ENCODE peak calls at places on chromosomes 16 and 17, in six cellular contexts. E is left ventricle myocardium superior; A is activated CD4-positive, CD25-positive, alpha-beta regulatory T cell; I is iPS-NIHi11; G is HEK293T; Y is RWPE1. R is an unnamed sample.

GRCh38 chr16:4846503-4846900 is 586 bp downstream of the GLYR1 start:
- DNase-seq in A (no peak), Y (peak), E (peak), G (peak), I (peak), R (peak)

GRCh38 chr16:1042776-1043349 is 29.7 kb upstream of the SSTR5 start:
- DNase-seq in A (no peak), Y (no peak), I (no peak), E (no peak), G (peak), R (no peak)

GRCh38 chr16:12459993-12460392 is 343.7 kb downstream of the CPPED1 start:
- DNase-seq in I (no peak), A (peak), Y (no peak), G (no peak), E (no peak), R (no peak)

GRCh38 chr17:8791910-8792270 is 7.3 kb downstream of the MFSD6L start:
- DNase-seq in E (no peak), A (no peak), G (no peak), Y (peak), I (no peak), R (no peak)

GRCh38 chr17:55666810-55667209 is 55.9 kb downstream of the TMEM100 start:
- DNase-seq in Y (no peak), G (no peak), E (no peak), I (no peak), A (no peak), R (no peak)

GRCh38 chr16:19884021-19884485 is 595 bp downstream of the GPRC5B start:
- DNase-seq in Y (no peak), G (no peak), I (peak), A (no peak), E (peak), R (no peak)

GRCh38 chr17:38657824-38658740 is 16.7 kb downstream of the EPOP start:
- DNase-seq in I (no peak), E (no peak), G (no peak), A (no peak), Y (no peak), R (no peak)

GRCh38 chr17:80311216-80311827 is 50.7 kb downstream of the RNF213 start:
- DNase-seq in I (no peak), Y (no peak), E (no peak), G (no peak), A (no peak), R (no peak)

GRCh38 chr16:1534021-1535020 is 855 bp downstream of the TMEM204 start:
- DNase-seq in Y (no peak), E (peak), I (no peak), A (no peak), G (no peak), R (no peak)

GRCh38 chr17:43342601-43342905 is 56.2 kb upstream of the ARL4D start:
- DNase-seq in Y (no peak), G (no peak), E (no peak), A (no peak), I (no peak), R (no peak)

GRCh38 chr16:2194852-2195315 is 1.5 kb downstream of the CASKIN1 start:
- DNase-seq in E (no peak), G (peak), A (no peak), I (peak), Y (peak), R (no peak)

GRCh38 chr16:88570691-88571092 is 489 bp downstream of the ZC3H18 start:
- DNase-seq in I (no peak), E (no peak), A (no peak), G (no peak), Y (peak), R (peak)

GRCh38 chr17:19533718-19534561 is at the start of gene SLC47A1:
- DNase-seq in E (peak), G (peak), Y (peak), A (no peak), I (peak), R (no peak)

GRCh38 chr17:68182940-68183551 is 64.8 kb upstream of the AMZ2 start:
- DNase-seq in I (peak), E (no peak), G (no peak), A (peak), Y (peak), R (no peak)